ENCODE peak calls at places on chromosomes 6 and 20, in four cellular contexts. Q, I, O and J are unnamed samples.

GRCh38 chr20:4153661-4154238 is 138.4 kb upstream of the RNF24 start:
- DNase-seq in I (no peak), Q (no peak), O (no peak), J (no peak)

GRCh38 chr6:117677553-117678131 is 2.4 kb downstream of the NUS1 start:
- DNase-seq in Q (no peak), I (no peak), O (peak; percentile 66), J (no peak)

GRCh38 chr6:6379573-6379972 is 59.1 kb upstream of the F13A1 start:
- DNase-seq in I (no peak), O (no peak), Q (no peak), J (no peak)

GRCh38 chr20:61633004-61633403 is 380.9 kb downstream of the CDH4 start:
- DNase-seq in O (no peak), Q (no peak), I (no peak), J (no peak)

GRCh38 chr20:18276821-18277220 is 11.5 kb upstream of the ZNF133 start:
- DNase-seq in I (peak; percentile 91), Q (peak; percentile 59), O (peak; percentile 79), J (peak; percentile 47)

GRCh38 chr6:53795702-53796450 is 1.1 kb downstream of the LRRC1 start:
- DNase-seq in Q (no peak), O (peak; percentile 19), I (peak; percentile 69), J (peak; percentile 28)

GRCh38 chr20:24762371-24762770 is 186.7 kb upstream of the CST7 start:
- DNase-seq in I (no peak), O (no peak), Q (no peak), J (no peak)

GRCh38 chr6:39182604-39183003 is 46.7 kb downstream of the KCNK5 start:
- DNase-seq in Q (no peak), I (no peak), O (no peak), J (no peak)

GRCh38 chr6:85911067-85911466 is 268.4 kb upstream of the SYNCRIP start:
- DNase-seq in O (no peak), I (peak; percentile 71), Q (no peak), J (no peak)